ENCODE peak calls at places on chromosomes 13 and 19, in six cellular contexts. One of them, this sample, is unnamed.

GRCh38 chr19:36136975-36137686 is 2.7 kb upstream of the CAPNS1 start:
- DNase-seq in PC-9: peak; percentile 95
- DNase-seq in neural progenitor cell: no peak
- DNase-seq in PC-3: peak; percentile 91
- DNase-seq in neuronal stem cell: no peak
- DNase-seq in DND-41: no peak
- DNase-seq in this sample: no peak

GRCh38 chr19:2726160-2726855 is 5.1 kb upstream of the DIRAS1 start:
- DNase-seq in neuronal stem cell: no peak
- DNase-seq in PC-9: no peak
- DNase-seq in DND-41: no peak
- DNase-seq in neural progenitor cell: no peak
- DNase-seq in PC-3: no peak
- DNase-seq in this sample: no peak

GRCh38 chr19:5547881-5548280 is 19.9 kb downstream of the TINCR start:
- DNase-seq in neural progenitor cell: peak; percentile 53
- DNase-seq in neuronal stem cell: no peak
- DNase-seq in PC-3: peak; percentile 81
- DNase-seq in PC-9: peak; percentile 50
- DNase-seq in DND-41: peak; percentile 46
- DNase-seq in this sample: no peak

GRCh38 chr13:31476266-31476665 is 263.1 kb upstream of the RXFP2 start:
- DNase-seq in PC-9: no peak
- DNase-seq in neuronal stem cell: no peak
- DNase-seq in DND-41: no peak
- DNase-seq in PC-3: no peak
- DNase-seq in neural progenitor cell: no peak
- DNase-seq in this sample: no peak

GRCh38 chr19:30336290-30336689 is 35.9 kb upstream of the ZNF536 start:
- DNase-seq in DND-41: no peak
- DNase-seq in neuronal stem cell: no peak
- DNase-seq in PC-9: no peak
- DNase-seq in neural progenitor cell: no peak
- DNase-seq in PC-3: no peak
- DNase-seq in this sample: no peak

GRCh38 chr19:6065685-6066365 is 44.5 kb downstream of the RFX2 start:
- DNase-seq in DND-41: peak; percentile 29
- DNase-seq in PC-3: peak; percentile 76
- DNase-seq in neuronal stem cell: no peak
- DNase-seq in PC-9: peak; percentile 40
- DNase-seq in neural progenitor cell: no peak
- DNase-seq in this sample: no peak

GRCh38 chr13:112943309-112944125 is 25.5 kb upstream of the MCF2L start:
- DNase-seq in DND-41: no peak
- DNase-seq in PC-3: peak; percentile 28
- DNase-seq in PC-9: peak; percentile 60
- DNase-seq in neural progenitor cell: peak; percentile 85
- DNase-seq in neuronal stem cell: peak; percentile 64
- DNase-seq in this sample: no peak

GRCh38 chr13:71005919-71006318 is 861.1 kb downstream of the DACH1 start:
- DNase-seq in PC-9: no peak
- DNase-seq in neuronal stem cell: no peak
- DNase-seq in PC-3: no peak
- DNase-seq in DND-41: no peak
- DNase-seq in neural progenitor cell: no peak
- DNase-seq in this sample: no peak

GRCh38 chr19:2797280-2797679 is 12.0 kb downstream of the THOP1 start:
- DNase-seq in neural progenitor cell: no peak
- DNase-seq in PC-9: no peak
- DNase-seq in PC-3: no peak
- DNase-seq in neuronal stem cell: no peak
- DNase-seq in DND-41: no peak
- DNase-seq in this sample: no peak

GRCh38 chr13:27534108-27534975 is 84.0 kb upstream of the MTIF3 start:
- DNase-seq in neural progenitor cell: no peak
- DNase-seq in DND-41: no peak
- DNase-seq in PC-3: no peak
- DNase-seq in PC-9: no peak
- DNase-seq in neuronal stem cell: no peak
- DNase-seq in this sample: no peak

GRCh38 chr13:100513987-100514670 is 74.5 kb downstream of the GGACT start:
- DNase-seq in neural progenitor cell: no peak
- DNase-seq in PC-9: no peak
- DNase-seq in PC-3: peak; percentile 9
- DNase-seq in neuronal stem cell: no peak
- DNase-seq in DND-41: no peak
- DNase-seq in this sample: no peak

GRCh38 chr13:32530841-32531253 is 7.7 kb downstream of the N4BP2L2 start:
- DNase-seq in DND-41: no peak
- DNase-seq in PC-9: no peak
- DNase-seq in PC-3: no peak
- DNase-seq in neural progenitor cell: no peak
- DNase-seq in neuronal stem cell: no peak
- DNase-seq in this sample: no peak

GRCh38 chr13:94641432-94641941 is 39.8 kb downstream of the GPR180 start:
- DNase-seq in neuronal stem cell: no peak
- DNase-seq in neural progenitor cell: no peak
- DNase-seq in PC-9: no peak
- DNase-seq in DND-41: no peak
- DNase-seq in PC-3: peak; percentile 62
- DNase-seq in this sample: peak; percentile 57

GRCh38 chr19:40596608-40597328 is 4.4 kb upstream of the LTBP4 start:
- DNase-seq in PC-3: peak; percentile 59
- DNase-seq in neural progenitor cell: peak; percentile 84
- DNase-seq in DND-41: no peak
- DNase-seq in neuronal stem cell: no peak
- DNase-seq in PC-9: peak; percentile 70
- DNase-seq in this sample: no peak

GRCh38 chr19:2731181-2732117 is 8.4 kb downstream of the SLC39A3 start:
- DNase-seq in PC-3: no peak
- DNase-seq in neuronal stem cell: no peak
- DNase-seq in neural progenitor cell: no peak
- DNase-seq in DND-41: no peak
- DNase-seq in PC-9: no peak
- DNase-seq in this sample: no peak

GRCh38 chr13:74056829-74057564 is 77.2 kb downstream of the KLF12 start:
- DNase-seq in neural progenitor cell: peak; percentile 36
- DNase-seq in PC-3: no peak
- DNase-seq in DND-41: no peak
- DNase-seq in neuronal stem cell: no peak
- DNase-seq in PC-9: no peak
- DNase-seq in this sample: no peak

GRCh38 chr19:16441661-16442071 is 30.1 kb downstream of the EPS15L1 start:
- DNase-seq in PC-9: peak; percentile 41
- DNase-seq in DND-41: no peak
- DNase-seq in PC-3: peak; percentile 31
- DNase-seq in neural progenitor cell: peak; percentile 77
- DNase-seq in neuronal stem cell: peak; percentile 38
- DNase-seq in this sample: no peak

GRCh38 chr13:31045621-31046081 is 113.2 kb downstream of the TEX26 start:
- DNase-seq in DND-41: peak; percentile 80
- DNase-seq in neuronal stem cell: no peak
- DNase-seq in PC-9: peak; percentile 71
- DNase-seq in PC-3: peak; percentile 93
- DNase-seq in neural progenitor cell: no peak
- DNase-seq in this sample: peak; percentile 91

GRCh38 chr13:39038569-39038898 is 278 bp downstream of the NHLRC3 start:
- DNase-seq in DND-41: no peak
- DNase-seq in PC-3: peak; percentile 8
- DNase-seq in PC-9: no peak
- DNase-seq in neural progenitor cell: no peak
- DNase-seq in neuronal stem cell: no peak
- DNase-seq in this sample: no peak

GRCh38 chr13:32139251-32139650 is 107.7 kb downstream of the FRY start:
- DNase-seq in neural progenitor cell: no peak
- DNase-seq in PC-9: no peak
- DNase-seq in PC-3: no peak
- DNase-seq in DND-41: no peak
- DNase-seq in neuronal stem cell: no peak
- DNase-seq in this sample: no peak

GRCh38 chr19:4326837-4327251 is 11.8 kb downstream of the STAP2 start:
- DNase-seq in neural progenitor cell: peak; percentile 85
- DNase-seq in PC-3: no peak
- DNase-seq in PC-9: no peak
- DNase-seq in neuronal stem cell: peak; percentile 64
- DNase-seq in DND-41: no peak
- DNase-seq in this sample: no peak

GRCh38 chr13:110108348-110109139 is 198.4 kb downstream of the COL4A1 start:
- DNase-seq in neuronal stem cell: peak; percentile 48
- DNase-seq in PC-9: peak; percentile 86
- DNase-seq in DND-41: peak; percentile 76
- DNase-seq in neural progenitor cell: peak; percentile 75
- DNase-seq in PC-3: peak; percentile 80
- DNase-seq in this sample: no peak

GRCh38 chr13:53839461-53839860 is 810.8 kb downstream of the OLFM4 start:
- DNase-seq in PC-3: no peak
- DNase-seq in DND-41: no peak
- DNase-seq in neuronal stem cell: no peak
- DNase-seq in PC-9: no peak
- DNase-seq in neural progenitor cell: no peak
- DNase-seq in this sample: no peak

GRCh38 chr13:74751739-74752138 is 617.5 kb upstream of the KLF12 start:
- DNase-seq in neural progenitor cell: no peak
- DNase-seq in PC-3: no peak
- DNase-seq in PC-9: no peak
- DNase-seq in DND-41: no peak
- DNase-seq in neuronal stem cell: no peak
- DNase-seq in this sample: no peak

GRCh38 chr19:21835429-21835809 is 563 bp downstream of the ZNF43 start:
- DNase-seq in DND-41: no peak
- DNase-seq in PC-3: no peak
- DNase-seq in neuronal stem cell: no peak
- DNase-seq in neural progenitor cell: no peak
- DNase-seq in PC-9: no peak
- DNase-seq in this sample: no peak

GRCh38 chr19:6271721-6272410 is 7.9 kb downstream of the MLLT1 start:
- DNase-seq in DND-41: no peak
- DNase-seq in PC-3: peak; percentile 30
- DNase-seq in PC-9: no peak
- DNase-seq in neuronal stem cell: no peak
- DNase-seq in neural progenitor cell: peak; percentile 31
- DNase-seq in this sample: no peak

GRCh38 chr19:45182758-45183157 is 4.2 kb downstream of the BLOC1S3 start:
- DNase-seq in neuronal stem cell: no peak
- DNase-seq in DND-41: no peak
- DNase-seq in PC-3: peak; percentile 79
- DNase-seq in neural progenitor cell: no peak
- DNase-seq in PC-9: no peak
- DNase-seq in this sample: no peak

DNA sequence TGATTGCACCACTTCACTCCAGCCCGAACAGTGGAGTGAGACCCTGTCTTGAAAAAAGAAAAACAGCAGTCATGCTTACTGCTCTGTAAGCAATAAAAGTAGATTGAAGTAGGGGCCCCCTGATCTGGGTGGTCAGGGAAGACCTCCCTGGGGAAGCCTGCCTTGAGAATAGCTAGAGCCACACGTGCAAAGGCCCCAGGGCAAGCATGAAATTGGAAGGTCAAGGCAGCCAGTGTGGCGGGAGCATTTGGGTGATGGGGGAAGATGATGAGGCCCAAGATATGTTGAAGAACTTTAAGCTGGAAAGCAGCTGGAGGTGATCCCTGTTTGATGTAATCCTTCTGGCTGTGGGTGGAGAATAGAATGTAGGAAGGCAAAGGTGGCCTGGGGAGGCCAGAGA is 104.4 kb downstream of the SIPA1L3 start:
- DNase-seq in neural progenitor cell: no peak
- DNase-seq in PC-3: no peak
- DNase-seq in DND-41: no peak
- DNase-seq in neuronal stem cell: no peak
- DNase-seq in PC-9: no peak
- DNase-seq in this sample: no peak
- H3K27ac ChIP-seq in neural progenitor cell: no peak overlapping the region
- H3K27ac ChIP-seq in PC-3: no peak overlapping the region
- H3K27ac ChIP-seq in DND-41: no peak overlapping the region
- H3K27ac ChIP-seq in neuronal stem cell: no peak overlapping the region
- H3K27ac ChIP-seq in PC-9: no peak overlapping the region
- H3K27ac ChIP-seq in this sample: no peak overlapping the region

DNA sequence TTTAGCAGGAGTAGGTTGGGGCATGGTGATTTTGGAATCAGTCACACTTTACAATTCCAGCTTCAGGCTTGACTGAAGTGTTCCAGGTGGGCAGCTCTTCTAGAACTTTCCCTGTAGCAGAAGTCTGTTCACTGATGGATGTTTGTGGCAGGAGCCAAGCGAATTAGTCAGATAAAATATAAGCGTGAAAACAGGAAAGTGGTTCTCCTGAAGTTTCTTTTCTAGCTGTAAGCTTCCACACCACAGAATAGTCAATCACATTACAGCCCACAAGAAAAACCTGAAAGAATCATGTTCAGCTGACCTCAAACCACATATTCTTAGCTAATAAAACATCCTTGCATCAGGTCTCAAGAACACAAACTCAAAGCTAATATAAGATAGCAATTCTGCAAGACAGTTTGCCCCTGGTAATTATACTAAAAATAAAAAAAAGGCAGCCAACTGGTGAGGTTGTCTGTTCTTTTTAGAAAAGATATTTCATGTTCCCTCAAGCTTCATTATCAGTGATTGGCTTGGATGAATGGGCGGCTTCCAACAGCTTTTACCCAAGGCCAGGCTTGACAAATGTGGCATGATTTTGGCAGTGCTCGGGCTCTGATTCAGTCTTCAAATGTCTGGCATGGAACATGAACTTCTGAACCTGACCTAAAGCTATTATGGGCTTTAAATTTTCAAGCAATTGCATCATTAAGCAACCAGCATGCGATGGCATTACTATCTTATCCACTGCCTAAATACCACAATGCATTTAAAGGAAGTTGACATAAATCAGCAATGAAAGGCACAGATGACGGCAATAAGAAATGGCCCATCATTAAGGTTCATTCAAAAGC is 136.8 kb downstream of the DCLK1 start:
- DNase-seq in PC-3: peak; percentile 33
- DNase-seq in DND-41: no peak
- DNase-seq in neural progenitor cell: no peak
- DNase-seq in neuronal stem cell: no peak
- DNase-seq in PC-9: no peak
- DNase-seq in this sample: no peak
- H3K4me2 ChIP-seq in PC-3: no peak overlapping the region
- H3K4me2 ChIP-seq in DND-41: no peak overlapping the region
- H3K4me2 ChIP-seq in neural progenitor cell: no peak overlapping the region
- H3K4me2 ChIP-seq in neuronal stem cell: no peak overlapping the region
- H3K4me2 ChIP-seq in PC-9: no peak overlapping the region
- H3K4me2 ChIP-seq in this sample: peak overlapping the region; percentile 20

GRCh38 chr19:33383722-33384292 is 10.3 kb downstream of the CEBPG start:
- DNase-seq in neuronal stem cell: no peak
- DNase-seq in neural progenitor cell: no peak
- DNase-seq in PC-9: no peak
- DNase-seq in PC-3: no peak
- DNase-seq in DND-41: no peak
- DNase-seq in this sample: no peak
- H2AFZ ChIP-seq in neuronal stem cell: no peak overlapping the region
- H2AFZ ChIP-seq in neural progenitor cell: no peak overlapping the region
- H2AFZ ChIP-seq in PC-9: no peak overlapping the region
- H2AFZ ChIP-seq in PC-3: no peak overlapping the region
- H2AFZ ChIP-seq in DND-41: no peak overlapping the region
- H2AFZ ChIP-seq in this sample: no peak overlapping the region

DNA sequence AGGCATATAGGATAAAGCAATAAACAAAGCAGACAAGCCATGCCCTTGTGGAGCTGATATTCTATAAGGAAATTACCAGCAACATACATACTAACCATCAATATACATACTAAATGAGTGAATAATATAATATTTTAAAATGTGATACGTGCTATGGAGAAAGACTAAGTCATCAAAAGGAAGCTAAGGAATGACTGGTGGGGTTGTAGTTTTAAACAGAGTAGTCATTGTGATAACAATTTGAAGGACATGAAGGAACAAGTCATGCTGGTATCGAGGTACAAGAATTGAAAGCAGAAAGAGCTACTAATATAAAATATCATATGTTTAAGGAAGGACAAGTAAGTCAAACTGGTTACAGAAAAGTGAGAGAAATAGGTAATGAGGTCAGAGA is 894.9 kb upstream of the PCDH9 start:
- DNase-seq in neuronal stem cell: no peak
- DNase-seq in DND-41: no peak
- DNase-seq in PC-3: no peak
- DNase-seq in PC-9: no peak
- DNase-seq in neural progenitor cell: no peak
- DNase-seq in this sample: peak; percentile 5
- H3K27ac ChIP-seq in neuronal stem cell: no peak overlapping the region
- H3K27ac ChIP-seq in DND-41: no peak overlapping the region
- H3K27ac ChIP-seq in PC-3: no peak overlapping the region
- H3K27ac ChIP-seq in PC-9: no peak overlapping the region
- H3K27ac ChIP-seq in neural progenitor cell: no peak overlapping the region
- H3K27ac ChIP-seq in this sample: peak overlapping the region; percentile 52

This sample was measured in keratinocyte.